ENCODE peak calls at places on chromosomes 5 and 9, in ten cellular contexts. C, V, Q, E, R, Y, O, M, X and F are unnamed samples.

GRCh38 chr5:176676361-176676824 is 29.1 kb downstream of the TSPAN17 start:
- DNase-seq in C (no peak), V (peak; percentile 47), Q (no peak), E (no peak), R (no peak), Y (peak; percentile 69), O (no peak), M (no peak), X (no peak), F (no peak)

GRCh38 chr9:110996436-110997224 is 41.6 kb downstream of the LPAR1 start:
- DNase-seq in C (no peak), V (peak; percentile 53), Q (no peak), E (no peak), R (no peak), Y (no peak), O (no peak), M (no peak), X (no peak), F (peak; percentile 32)

GRCh38 chr9:87464110-87464991 is 33.3 kb upstream of the DAPK1 start:
- DNase-seq in C (no peak), V (no peak), Q (no peak), E (no peak), R (no peak), Y (peak; percentile 45), O (no peak), M (no peak), X (no peak), F (no peak)

GRCh38 chr9:108680946-108681345 is 174.8 kb downstream of the ACTL7B start:
- DNase-seq in C (no peak), V (no peak), Q (no peak), E (no peak), R (no peak), Y (no peak), O (no peak), M (no peak), X (no peak), F (no peak)

GRCh38 chr9:111094433-111095421 is 56.5 kb upstream of the LPAR1 start:
- DNase-seq in C (no peak), V (peak; percentile 71), Q (peak; percentile 12), E (no peak), R (no peak), Y (no peak), O (no peak), M (peak; percentile 31), X (no peak), F (peak; percentile 66)

GRCh38 chr5:123951204-123951977 is 439.4 kb downstream of the CSNK1G3 start:
- DNase-seq in C (no peak), V (peak; percentile 86), Q (no peak), E (no peak), R (no peak), Y (no peak), O (no peak), M (no peak), X (no peak), F (peak; percentile 80)

GRCh38 chr5:131384616-131385214 is 120.9 kb downstream of the CDC42SE2 start:
- DNase-seq in C (no peak), V (no peak), Q (no peak), E (no peak), R (no peak), Y (no peak), O (no peak), M (no peak), X (no peak), F (no peak)

GRCh38 chr9:114313186-114313585 is 9.7 kb upstream of the ORM1 start:
- DNase-seq in C (no peak), V (no peak), Q (no peak), E (no peak), R (no peak), Y (no peak), O (no peak), M (no peak), X (no peak), F (no peak)

GRCh38 chr5:6066026-6066425 is 312.3 kb downstream of the MED10 start:
- DNase-seq in C (no peak), V (no peak), Q (no peak), E (no peak), R (no peak), Y (no peak), O (no peak), M (no peak), X (no peak), F (no peak)

GRCh38 chr5:3197699-3198098 is 397.9 kb upstream of the IRX1 start:
- DNase-seq in C (no peak), V (no peak), Q (no peak), E (no peak), R (no peak), Y (no peak), O (no peak), M (peak; percentile 52), X (peak; percentile 88), F (no peak)

GRCh38 chr5:1321576-1321975 is 23.3 kb downstream of the CLPTM1L start:
- DNase-seq in C (no peak), V (no peak), Q (no peak), E (no peak), R (no peak), Y (no peak), O (no peak), M (no peak), X (no peak), F (no peak)

GRCh38 chr9:130263601-130264413 is 1.8 kb upstream of the HMCN2 start:
- DNase-seq in C (no peak), V (no peak), Q (no peak), E (no peak), R (no peak), Y (no peak), O (no peak), M (no peak), X (no peak), F (no peak)

GRCh38 chr5:34598177-34598794 is 57.8 kb upstream of the RAI14 start:
- DNase-seq in C (no peak), V (peak; percentile 80), Q (no peak), E (no peak), R (no peak), Y (no peak), O (no peak), M (peak; percentile 13), X (no peak), F (peak; percentile 74)

GRCh38 chr9:79807966-79808365 is 236.2 kb downstream of the TLE4 start:
- DNase-seq in C (no peak), V (no peak), Q (no peak), E (no peak), R (no peak), Y (no peak), O (no peak), M (no peak), X (no peak), F (no peak)

GRCh38 chr5:10503321-10503720 is 60.5 kb upstream of the ANKRD33B start:
- DNase-seq in C (no peak), V (no peak), Q (no peak), E (peak; percentile 66), R (no peak), Y (no peak), O (no peak), M (no peak), X (no peak), F (no peak)

GRCh38 chr5:68922172-68922987 is 171.4 kb upstream of the SLC30A5 start:
- DNase-seq in C (no peak), V (no peak), Q (no peak), E (no peak), R (no peak), Y (no peak), O (no peak), M (no peak), X (no peak), F (no peak)

GRCh38 chr9:73176450-73176875 is 24.8 kb downstream of the ANXA1 start:
- DNase-seq in C (no peak), V (peak; percentile 26), Q (peak; percentile 7), E (no peak), R (no peak), Y (no peak), O (no peak), M (no peak), X (no peak), F (no peak)

GRCh38 chr9:89768650-89769071 is 163.8 kb downstream of the GADD45G start:
- DNase-seq in C (no peak), V (no peak), Q (no peak), E (no peak), R (no peak), Y (no peak), O (no peak), M (no peak), X (no peak), F (no peak)

GRCh38 chr5:149680810-149681221 is 49.3 kb upstream of the PPARGC1B start:
- DNase-seq in C (no peak), V (no peak), Q (no peak), E (no peak), R (no peak), Y (peak; percentile 82), O (no peak), M (peak; percentile 79), X (no peak), F (no peak)

GRCh38 chr5:122816726-122817125 is 28.7 kb upstream of the SNX24 start:
- DNase-seq in C (no peak), V (no peak), Q (no peak), E (no peak), R (no peak), Y (no peak), O (no peak), M (no peak), X (peak; percentile 36), F (no peak)

GRCh38 chr9:90642570-90643539 is at the start of gene DIRAS2:
- DNase-seq in C (no peak), V (peak; percentile 68), Q (peak; percentile 95), E (peak; percentile 95), R (no peak), Y (peak; percentile 31), O (peak; percentile 21), M (peak; percentile 93), X (peak; percentile 91), F (peak; percentile 52)

GRCh38 chr9:132235894-132236661 is 74.2 kb downstream of the NTNG2 start:
- DNase-seq in C (peak; percentile 76), V (peak; percentile 87), Q (peak; percentile 89), E (peak; percentile 71), R (peak; percentile 67), Y (peak; percentile 86), O (peak; percentile 89), M (peak; percentile 84), X (peak; percentile 57), F (peak; percentile 85)

GRCh38 chr9:88992556-88992955 is 1.3 kb downstream of the S1PR3 start:
- DNase-seq in C (no peak), V (no peak), Q (no peak), E (no peak), R (no peak), Y (no peak), O (no peak), M (no peak), X (no peak), F (peak; percentile 51)